ENCODE peak calls at places on chromosomes 11 and 22, in eight cellular contexts. A is IMR-90, C is sigmoid colon, T is uterus, U is heart left ventricle, W is A549, I is right lobe of liver, Y is adrenal gland. P is an unnamed sample.

GRCh38 chr11:469684-470667 is 19.9 kb downstream of the PTDSS2 start:
- DNase-seq in A (peak), C (peak), T (peak), U (no peak), W (peak), I (peak), Y (peak), P (peak)

GRCh38 chr22:44807232-44807631 is 54.9 kb downstream of the ARHGAP8 start:
- DNase-seq in A (no peak), C (no peak), T (no peak), U (no peak), W (no peak), I (no peak), Y (no peak), P (no peak)

GRCh38 chr11:86515297-86516094 is 140.8 kb downstream of the CCDC81 start:
- DNase-seq in A (peak), C (no peak), T (peak), U (no peak), W (no peak), I (no peak), Y (peak), P (no peak)

GRCh38 chr11:125093502-125093901 is 17.9 kb downstream of the TMEM218 start:
- DNase-seq in A (no peak), C (no peak), T (no peak), U (no peak), W (no peak), I (no peak), Y (no peak), P (no peak)

GRCh38 chr22:50146440-50147228 is 23.9 kb upstream of the PANX2 start:
- DNase-seq in A (peak), C (peak), T (peak), U (peak), W (peak), I (peak), Y (peak), P (peak)

GRCh38 chr22:46297151-46297819 is 615 bp downstream of the GTSE1 start:
- DNase-seq in A (peak), C (no peak), T (no peak), U (no peak), W (no peak), I (peak), Y (peak), P (no peak)

GRCh38 chr11:122150484-122151124 is 34.6 kb upstream of the BLID start:
- DNase-seq in A (no peak), C (no peak), T (no peak), U (no peak), W (peak), I (no peak), Y (no peak), P (no peak)

GRCh38 chr11:91243630-91244029 is 981.0 kb upstream of the FAT3 start:
- DNase-seq in A (no peak), C (no peak), T (no peak), U (no peak), W (no peak), I (no peak), Y (no peak), P (no peak)

GRCh38 chr11:130209944-130210854 is 50.6 kb downstream of the ST14 start:
- DNase-seq in A (no peak), C (peak), T (no peak), U (no peak), W (no peak), I (no peak), Y (peak), P (peak)

GRCh38 chr11:123357990-123358827 is 71.9 kb upstream of the GRAMD1B start:
- DNase-seq in A (peak), C (no peak), T (no peak), U (peak), W (peak), I (peak), Y (peak), P (no peak)

GRCh38 chr11:72239296-72239848 is 4.6 kb downstream of the PHOX2A start:
- DNase-seq in A (peak), C (peak), T (peak), U (peak), W (no peak), I (peak), Y (peak), P (peak)

GRCh38 chr11:19938051-19938856 is 222.0 kb downstream of the DBX1 start:
- DNase-seq in A (peak), C (no peak), T (no peak), U (no peak), W (peak), I (no peak), Y (peak), P (no peak)

GRCh38 chr11:45147871-45148270 is 1.4 kb downstream of the PRDM11 start:
- DNase-seq in A (no peak), C (no peak), T (no peak), U (no peak), W (no peak), I (no peak), Y (peak), P (no peak)

GRCh38 chr11:106585061-106585460 is 433.2 kb downstream of the GUCY1A2 start:
- DNase-seq in A (peak), C (no peak), T (no peak), U (no peak), W (peak), I (no peak), Y (no peak), P (no peak)

GRCh38 chr22:17237031-17237668 is 17.9 kb upstream of the ADA2 start:
- DNase-seq in A (no peak), C (no peak), T (no peak), U (no peak), W (no peak), I (no peak), Y (no peak), P (no peak)

GRCh38 chr11:114262681-114263509 is 33.3 kb upstream of the NNMT start:
- DNase-seq in A (peak), C (peak), T (no peak), U (peak), W (peak), I (peak), Y (peak), P (no peak)

GRCh38 chr22:37284807-37285355 is 2.6 kb downstream of the CYTH4 start:
- DNase-seq in A (no peak), C (peak), T (no peak), U (peak), W (no peak), I (peak), Y (peak), P (peak)

DNA sequence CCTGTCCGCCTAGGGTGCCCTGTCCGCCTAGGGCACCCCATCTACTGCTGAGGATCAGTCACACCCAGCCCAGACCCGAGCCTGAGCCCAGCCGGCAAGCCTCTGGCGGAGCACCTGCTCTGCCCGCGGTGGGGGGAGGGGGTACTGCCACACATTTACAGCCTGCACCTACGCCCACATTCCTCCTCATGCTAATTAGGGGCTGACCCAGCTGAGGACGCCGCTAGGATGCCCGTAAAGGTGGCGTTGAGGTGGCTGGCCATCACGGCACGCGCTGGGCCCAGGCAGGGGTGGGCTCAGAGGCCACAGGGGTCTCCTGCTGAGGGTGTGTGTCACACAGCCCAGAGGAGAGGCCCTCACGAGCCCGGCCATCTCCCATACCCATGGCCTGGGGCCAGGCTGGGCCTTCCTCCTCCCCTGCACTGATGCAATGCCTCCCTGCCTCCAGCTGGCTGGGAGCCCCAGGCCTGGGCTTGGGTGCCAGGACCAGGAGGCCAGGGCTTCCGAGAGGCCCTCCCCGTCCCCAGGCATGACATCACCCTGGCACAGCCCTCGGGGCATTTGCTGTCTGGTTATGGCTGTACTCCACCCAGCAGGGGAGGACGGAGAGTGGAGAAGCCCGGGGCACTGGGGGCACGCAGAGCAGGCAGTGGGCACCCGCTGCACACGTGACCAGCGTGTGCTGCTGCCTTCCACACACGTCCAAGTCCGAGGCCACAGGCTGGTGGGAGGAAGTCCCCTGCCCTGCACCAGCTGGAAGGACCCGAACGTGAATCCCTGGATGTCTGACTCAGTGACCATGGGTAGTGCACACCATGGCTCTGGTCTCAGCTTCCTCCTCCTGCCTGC is 12.7 kb downstream of the DUSP8 start:
- DNase-seq in A (peak), C (peak), T (peak), U (peak), W (peak), I (peak), Y (peak), P (peak)
- TF ChIP-seq POLR2A in A (no peak), C (no peak), T (no peak), U (no peak), W (no peak), I (peak), Y (no peak), P (no peak)

GRCh38 chr11:128341280-128341679 is 246.1 kb downstream of the ETS1 start:
- DNase-seq in A (no peak), C (no peak), T (no peak), U (peak), W (no peak), I (no peak), Y (no peak), P (no peak)

GRCh38 chr11:128341767-128342318 is 245.5 kb downstream of the ETS1 start:
- DNase-seq in A (no peak), C (no peak), T (no peak), U (no peak), W (no peak), I (no peak), Y (no peak), P (no peak)

GRCh38 chr11:128343134-128343514 is 244.2 kb downstream of the ETS1 start:
- DNase-seq in A (no peak), C (no peak), T (no peak), U (no peak), W (no peak), I (no peak), Y (no peak), P (no peak)

GRCh38 chr11:128343870-128344269 is 243.5 kb downstream of the ETS1 start:
- DNase-seq in A (peak), C (no peak), T (no peak), U (no peak), W (no peak), I (no peak), Y (no peak), P (no peak)

GRCh38 chr11:128342511-128343133 is 244.7 kb downstream of the ETS1 start:
- DNase-seq in A (peak), C (peak), T (no peak), U (peak), W (peak), I (peak), Y (peak), P (peak)
- H3K27ac ChIP-seq in A (peak), C (peak), T (peak), U (peak), W (peak), I (peak), Y (peak), P (peak)

DNA sequence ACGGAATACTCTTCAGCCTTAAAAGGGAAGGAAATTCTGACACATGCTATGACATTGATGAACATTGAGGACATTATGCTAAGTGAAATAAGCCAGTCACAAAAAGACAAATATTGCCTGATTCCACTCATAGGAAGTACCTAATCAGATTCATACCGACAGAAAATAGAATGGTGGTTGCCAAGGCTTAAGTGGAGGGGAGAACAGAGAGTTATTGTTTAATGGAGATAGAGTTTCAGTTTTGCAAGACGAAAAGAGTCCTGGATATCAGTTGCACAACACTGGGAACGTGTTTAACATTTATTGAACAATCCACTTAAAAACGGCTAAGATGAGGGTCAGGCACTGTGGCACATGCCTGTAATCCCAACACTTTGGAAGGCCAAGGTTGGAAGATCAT is 45.6 kb upstream of the HIPK3 start:
- DNase-seq in A (no peak), C (no peak), T (no peak), U (no peak), W (no peak), I (no peak), Y (no peak), P (no peak)
- H3K4me3 ChIP-seq in A (no peak), C (no peak), T (no peak), U (no peak), W (no peak), I (no peak), Y (no peak), P (no peak)

DNA sequence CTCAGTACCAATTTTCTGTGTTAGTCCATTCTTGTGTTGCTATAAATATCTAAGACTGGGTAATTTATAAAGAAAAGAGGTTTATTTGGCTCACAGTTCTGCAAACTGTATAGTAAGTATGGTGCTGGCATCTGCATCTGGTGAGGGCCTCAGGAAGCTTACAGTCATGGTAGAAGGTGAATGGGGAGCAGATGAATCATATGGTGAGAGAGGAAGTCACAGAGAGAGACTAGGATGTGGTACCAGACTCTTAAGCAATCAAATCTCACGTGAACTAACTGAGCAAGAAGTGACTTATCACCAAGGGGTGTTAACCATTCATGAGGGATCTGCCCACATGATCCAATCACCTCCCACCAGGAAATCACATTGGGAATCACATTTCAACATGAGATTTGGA is 60.8 kb upstream of the ZBED5 start:
- DNase-seq in A (no peak), C (no peak), T (no peak), U (no peak), W (no peak), I (no peak), Y (no peak), P (no peak)
- TF ChIP-seq POLR2A in A (no peak), C (no peak), T (no peak), U (no peak), W (no peak), I (no peak), Y (no peak), P (no peak)